ENCODE peak calls at places on chromosome 18, in eight cellular contexts. X is Peyer's patch; M is CD4-positive, alpha-beta T cell; T is tibial artery; U is CD8-positive, alpha-beta T cell; B is lung; Q is transverse colon; E is esophagus squamous epithelium. R is an unnamed sample.

GRCh38 chr18:57437433-57437781 is 2.2 kb downstream of the ONECUT2 start:
- DNase-seq in E (no peak), Q (no peak), B (no peak), U (no peak), X (no peak), T (no peak), M (no peak), R (no peak)

GRCh38 chr18:47868744-47869143 is 61.7 kb downstream of the SMAD2 start:
- DNase-seq in T (no peak), Q (no peak), X (no peak), E (no peak), B (no peak), U (no peak), M (no peak), R (no peak)

GRCh38 chr18:58682429-58683069 is 11.3 kb downstream of the MALT1 start:
- DNase-seq in X (no peak), B (peak; percentile 43), E (no peak), Q (peak; percentile 63), M (no peak), T (peak; percentile 41), U (no peak), R (peak; percentile 67)

GRCh38 chr18:5508821-5509220 is 35.0 kb downstream of the EPB41L3 start:
- DNase-seq in B (no peak), X (no peak), Q (no peak), T (no peak), U (no peak), E (no peak), M (no peak), R (no peak)

GRCh38 chr18:11500153-11501122 is 109.0 kb upstream of the SLC35G4 start:
- DNase-seq in E (no peak), M (no peak), U (no peak), X (no peak), Q (no peak), B (no peak), T (no peak), R (peak; percentile 99)

GRCh38 chr18:58148954-58149471 is 105.0 kb downstream of the NEDD4L start:
- DNase-seq in T (no peak), E (no peak), U (no peak), M (no peak), Q (peak; percentile 32), B (no peak), X (no peak), R (no peak)

GRCh38 chr18:49974079-49974478 is 160.7 kb upstream of the ACAA2 start:
- DNase-seq in U (no peak), T (no peak), Q (no peak), M (no peak), E (no peak), X (no peak), B (no peak), R (no peak)

GRCh38 chr18:62209046-62209445 is 22.0 kb downstream of the RELCH start:
- DNase-seq in T (no peak), Q (no peak), X (no peak), U (no peak), M (no peak), B (no peak), E (no peak), R (no peak)

GRCh38 chr18:48994044-48994651 is 43.4 kb upstream of the SMAD7 start:
- DNase-seq in T (peak; percentile 58), X (no peak), U (no peak), E (no peak), M (no peak), Q (no peak), B (no peak), R (peak; percentile 69)

GRCh38 chr18:21745234-21745633 is 4.6 kb downstream of the MIB1 start:
- DNase-seq in X (no peak), B (no peak), M (no peak), E (no peak), U (no peak), Q (no peak), T (no peak), R (no peak)

GRCh38 chr18:73355076-73355475 is 487.3 kb upstream of the NETO1 start:
- DNase-seq in B (no peak), U (no peak), M (no peak), T (no peak), E (no peak), X (no peak), Q (no peak), R (no peak)

GRCh38 chr18:57063601-57064000 is 83.3 kb upstream of the BOD1L2 start:
- DNase-seq in X (no peak), M (no peak), Q (no peak), B (no peak), U (no peak), E (no peak), T (no peak), R (no peak)

GRCh38 chr18:68797901-68798300 is at the start of gene CCDC102B:
- DNase-seq in U (no peak), Q (no peak), X (no peak), M (no peak), B (no peak), E (no peak), T (no peak), R (no peak)

GRCh38 chr18:10351221-10351795 is 103.1 kb upstream of the APCDD1 start:
- DNase-seq in Q (no peak), X (no peak), M (no peak), B (no peak), E (no peak), U (no peak), T (no peak), R (no peak)

GRCh38 chr18:44786257-44786656 is 105.6 kb downstream of the SETBP1 start:
- DNase-seq in T (no peak), Q (no peak), U (no peak), M (no peak), X (no peak), E (no peak), B (no peak), R (no peak)

GRCh38 chr18:62436636-62437519 is 85.9 kb upstream of the ZCCHC2 start:
- DNase-seq in U (no peak), X (no peak), B (peak; percentile 80), M (no peak), T (peak; percentile 96), E (no peak), Q (peak; percentile 71), R (no peak)

GRCh38 chr18:36083729-36084128 is 16.4 kb upstream of the RPRD1A start:
- DNase-seq in Q (no peak), E (no peak), U (no peak), M (no peak), T (no peak), X (no peak), B (no peak), R (no peak)

GRCh38 chr18:61334951-61335736 is 1.9 kb downstream of the CDH20 start:
- DNase-seq in U (no peak), B (no peak), E (no peak), Q (no peak), X (no peak), M (no peak), T (no peak), R (no peak)

GRCh38 chr18:76621184-76621583 is 126.1 kb upstream of the ZNF516 start:
- DNase-seq in M (no peak), E (no peak), U (no peak), B (no peak), Q (no peak), X (no peak), T (no peak), R (no peak)

GRCh38 chr18:57909620-57910019 is 106.5 kb upstream of the ATP8B1 start:
- DNase-seq in Q (no peak), X (no peak), U (no peak), T (no peak), M (no peak), B (no peak), E (no peak), R (no peak)

GRCh38 chr18:77622009-77622692 is 372.5 kb downstream of the GALR1 start:
- DNase-seq in U (no peak), Q (no peak), M (no peak), T (no peak), X (no peak), B (no peak), E (no peak), R (no peak)

GRCh38 chr18:58020567-58021107 is 23.4 kb upstream of the NEDD4L start:
- DNase-seq in M (no peak), X (no peak), E (no peak), T (no peak), U (no peak), Q (no peak), B (no peak), R (no peak)

GRCh38 chr18:8536922-8537321 is 72.3 kb upstream of the RAB12 start:
- DNase-seq in T (no peak), Q (no peak), X (no peak), U (no peak), M (no peak), B (no peak), E (no peak), R (no peak)

GRCh38 chr18:24018299-24018910 is 3.9 kb downstream of the TTC39C start:
- DNase-seq in U (no peak), E (no peak), Q (no peak), B (no peak), M (no peak), T (no peak), X (no peak), R (no peak)

GRCh38 chr18:24014986-24015896 is 687 bp downstream of the TTC39C start:
- DNase-seq in U (peak; percentile 34), B (peak; percentile 44), X (peak; percentile 55), M (peak; percentile 44), Q (peak; percentile 54), T (peak; percentile 46), E (no peak), R (no peak)

GRCh38 chr18:24014062-24014985 is at the start of gene TTC39C:
- DNase-seq in M (peak; percentile 82), Q (peak; percentile 69), T (peak; percentile 69), U (peak; percentile 79), X (peak; percentile 75), E (peak; percentile 49), B (peak; percentile 71), R (no peak)

GRCh38 chr18:24015897-24016631 is 1.5 kb downstream of the TTC39C start:
- DNase-seq in M (no peak), B (no peak), E (no peak), Q (no peak), U (no peak), X (no peak), T (no peak), R (no peak)

GRCh38 chr18:24016643-24017042 is 2.1 kb downstream of the TTC39C start:
- DNase-seq in E (no peak), T (no peak), B (no peak), X (no peak), Q (no peak), U (no peak), M (no peak), R (no peak)
- TF ChIP-seq CTCF in E (peak; percentile 52), T (no peak), B (no peak), X (no peak), Q (peak; percentile 42), U (no peak), M (no peak), R (peak; percentile 39)

GRCh38 chr18:13139885-13140450 is 78.6 kb upstream of the LDLRAD4 start:
- DNase-seq in M (no peak), U (no peak), T (no peak), B (no peak), E (no peak), X (no peak), Q (no peak), R (no peak)
- TF ChIP-seq CTCF in M (no peak), U (no peak), T (no peak), B (no peak), E (no peak), X (no peak), Q (no peak), R (no peak)

GRCh38 chr18:4453712-4454547 is 1.2 kb downstream of the DLGAP1 start:
- DNase-seq in M (no peak), U (no peak), T (no peak), B (no peak), X (no peak), E (no peak), Q (no peak), R (no peak)
- TF ChIP-seq CTCF in M (no peak), U (no peak), T (no peak), B (no peak), X (no peak), E (no peak), Q (no peak), R (no peak)

GRCh38 chr18:3130344-3130743 is 89.4 kb downstream of the MYOM1 start:
- DNase-seq in Q (no peak), M (no peak), T (no peak), U (no peak), E (no peak), X (no peak), B (no peak), R (no peak)
- TF ChIP-seq CTCF in Q (no peak), M (no peak), T (no peak), U (no peak), E (no peak), X (no peak), B (no peak), R (no peak)

R was measured in kidney epithelial cell.